ENCODE peak calls at places on chromosomes 7 and 10, in nine cellular contexts. Y is adrenal gland, G is IMR-90, O is A549, B is prostate gland, M is right lobe of liver, X is transverse colon, S is HCT116, D is sigmoid colon. J is an unnamed sample.

GRCh38 chr7:74490546-74490945 is 36.8 kb downstream of the GTF2IRD1 start:
- DNase-seq in X (no peak), D (no peak), S (no peak), G (no peak), Y (no peak), O (no peak), B (no peak), M (no peak), J (no peak)

GRCh38 chr7:38311329-38311937 is 38.0 kb upstream of the TARP start:
- DNase-seq in M (peak; percentile 53), G (no peak), S (no peak), B (no peak), X (peak; percentile 38), D (no peak), O (peak; percentile 51), Y (peak; percentile 16), J (peak; percentile 74)

GRCh38 chr7:23247602-23248335 is 1.2 kb downstream of the GPNMB start:
- DNase-seq in G (no peak), O (no peak), B (no peak), M (peak; percentile 57), D (peak; percentile 68), Y (peak; percentile 33), S (no peak), X (peak; percentile 21), J (peak; percentile 35)

GRCh38 chr7:122942059-122942458 is 53.4 kb downstream of the TAS2R16 start:
- DNase-seq in D (no peak), S (no peak), Y (no peak), X (no peak), M (no peak), G (no peak), O (no peak), B (no peak), J (no peak)

GRCh38 chr10:14583252-14583651 is 191.4 kb downstream of the FAM107B start:
- DNase-seq in D (no peak), O (no peak), B (no peak), M (no peak), X (peak; percentile 72), S (no peak), Y (no peak), G (no peak), J (peak; percentile 45)

GRCh38 chr7:3106353-3106752 is 62.7 kb upstream of the CARD11 start:
- DNase-seq in G (no peak), B (peak; percentile 67), D (no peak), O (no peak), X (no peak), S (no peak), M (no peak), Y (no peak), J (peak; percentile 65)

GRCh38 chr10:102175415-102175814 is 23.2 kb downstream of the NOLC1 start:
- DNase-seq in S (no peak), M (no peak), O (no peak), B (no peak), Y (no peak), G (peak; percentile 85), D (no peak), X (no peak), J (no peak)

GRCh38 chr10:46520381-46520780 is 36.1 kb downstream of the GPRIN2 start:
- DNase-seq in X (peak; percentile 6), G (no peak), B (no peak), M (peak; percentile 19), D (peak; percentile 63), Y (peak; percentile 6), S (no peak), O (no peak), J (no peak)

DNA sequence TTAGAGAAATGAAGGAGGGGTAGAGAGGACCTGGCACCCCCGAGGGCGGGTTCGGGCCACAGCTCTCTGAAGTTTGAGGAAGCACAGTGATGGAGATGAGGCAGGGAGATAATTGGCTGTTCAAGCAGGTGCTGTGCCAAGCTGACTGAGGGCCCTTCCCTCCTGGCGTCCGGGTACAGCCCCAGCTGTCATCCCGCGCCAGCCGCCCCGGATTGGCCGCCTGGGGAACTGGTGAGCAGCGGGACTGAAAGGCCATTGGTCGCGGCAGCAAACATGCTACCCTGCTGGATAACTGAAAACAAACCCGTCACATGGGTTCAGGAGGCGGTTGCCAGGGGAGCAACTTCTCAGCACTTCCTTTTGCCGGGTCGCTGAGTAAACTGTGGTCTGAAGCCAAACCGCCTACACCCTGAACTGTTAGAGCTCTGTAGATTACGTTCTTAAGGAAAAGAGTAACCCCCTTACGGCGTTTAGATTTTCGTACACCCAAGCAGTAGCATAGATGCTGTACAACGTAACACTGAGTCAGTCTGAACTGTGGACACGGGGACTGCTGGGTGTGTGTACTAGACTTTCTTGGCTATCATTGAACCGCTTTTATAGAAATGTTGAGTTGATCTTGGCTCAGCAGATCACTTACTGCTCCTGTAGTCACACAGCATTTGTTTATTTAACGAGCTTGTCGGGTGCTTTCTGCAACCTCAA is 1.3 kb downstream of the INSIG1 start:
- DNase-seq in M (peak; percentile 94), S (peak; percentile 73), O (peak; percentile 93), G (peak; percentile 98), D (peak; percentile 97), B (peak; percentile 95), X (peak; percentile 95), Y (peak; percentile 98), J (peak; percentile 92)
- TF ChIP-seq POLR2A in M (peak; percentile 51), S (no peak), O (no peak), G (peak; percentile 55), D (peak; percentile 26), B (peak; percentile 62), X (peak; percentile 72), Y (peak; percentile 34), J (peak; percentile 70)

DNA sequence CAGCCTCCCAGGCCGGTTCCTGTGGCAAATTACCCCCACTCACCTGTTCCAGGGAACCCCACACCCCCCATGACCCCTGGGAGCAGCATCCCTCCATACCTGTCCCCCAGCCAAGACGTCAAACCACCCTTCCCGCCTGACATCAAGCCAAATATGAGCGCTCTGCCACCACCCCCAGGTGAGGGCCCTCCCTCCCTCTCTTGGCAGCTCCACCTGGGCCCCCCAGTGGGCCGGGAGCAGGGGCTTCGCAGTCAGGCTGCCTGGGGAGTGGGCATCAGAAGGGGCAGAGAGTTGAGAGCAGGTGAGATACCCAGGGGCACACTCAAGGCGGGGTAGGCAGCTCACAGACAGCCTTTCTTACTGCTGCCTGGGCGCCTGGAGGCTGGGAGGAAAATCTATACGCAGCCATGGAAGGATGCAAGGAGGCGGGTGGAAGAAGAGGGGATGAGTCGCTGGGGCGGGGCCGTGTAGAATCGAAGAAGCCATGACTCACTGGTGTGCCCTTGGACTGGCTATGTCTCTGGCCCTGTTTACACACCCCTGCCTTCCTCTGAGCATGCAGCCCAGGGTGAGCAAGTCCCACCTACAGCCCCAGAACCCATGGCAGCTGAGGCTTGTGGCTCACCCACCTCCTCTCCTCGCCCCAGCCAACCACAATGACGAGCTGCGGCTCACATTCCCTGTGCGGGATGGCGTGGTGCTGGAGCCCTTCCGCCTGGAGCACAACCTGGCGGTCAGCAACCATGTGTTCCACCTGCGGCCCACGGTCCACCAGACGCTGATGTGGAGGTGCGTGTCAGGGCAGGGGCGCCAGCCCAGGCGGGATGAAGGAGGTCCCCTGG is 48.6 kb upstream of the PPIF start:
- DNase-seq in D (peak; percentile 86), M (no peak), X (peak; percentile 70), S (peak; percentile 53), G (peak; percentile 99), O (peak; percentile 84), Y (peak; percentile 95), B (no peak), J (no peak)
- H3K27ac ChIP-seq in D (peak overlapping the region; percentile 67), M (no peak overlapping the region), X (peak overlapping the region; percentile 29), S (peak overlapping the region; percentile 38), G (peak overlapping the region; percentile 55), O (peak overlapping the region; percentile 62), Y (peak overlapping the region; percentile 91), B (no peak overlapping the region), J (no peak overlapping the region)

GRCh38 chr10:79223001-79223345 is 124.3 kb upstream of the PPIF start:
- DNase-seq in S (no peak), B (no peak), O (no peak), D (no peak), G (no peak), X (no peak), Y (no peak), M (no peak), J (no peak)

GRCh38 chr10:79221110-79222051 is 125.9 kb upstream of the PPIF start:
- DNase-seq in X (peak; percentile 44), D (peak; percentile 95), O (no peak), Y (peak; percentile 87), B (peak; percentile 37), S (no peak), M (no peak), G (peak; percentile 95), J (peak; percentile 76)

GRCh38 chr10:79219276-79219957 is 127.9 kb upstream of the PPIF start:
- DNase-seq in G (peak; percentile 52), M (no peak), B (no peak), O (no peak), X (no peak), D (peak; percentile 88), Y (no peak), S (no peak), J (no peak)

GRCh38 chr10:79222186-79222585 is 125.1 kb upstream of the PPIF start:
- DNase-seq in S (no peak), O (no peak), M (no peak), B (no peak), D (peak; percentile 74), Y (peak; percentile 67), G (no peak), X (no peak), J (no peak)

DNA sequence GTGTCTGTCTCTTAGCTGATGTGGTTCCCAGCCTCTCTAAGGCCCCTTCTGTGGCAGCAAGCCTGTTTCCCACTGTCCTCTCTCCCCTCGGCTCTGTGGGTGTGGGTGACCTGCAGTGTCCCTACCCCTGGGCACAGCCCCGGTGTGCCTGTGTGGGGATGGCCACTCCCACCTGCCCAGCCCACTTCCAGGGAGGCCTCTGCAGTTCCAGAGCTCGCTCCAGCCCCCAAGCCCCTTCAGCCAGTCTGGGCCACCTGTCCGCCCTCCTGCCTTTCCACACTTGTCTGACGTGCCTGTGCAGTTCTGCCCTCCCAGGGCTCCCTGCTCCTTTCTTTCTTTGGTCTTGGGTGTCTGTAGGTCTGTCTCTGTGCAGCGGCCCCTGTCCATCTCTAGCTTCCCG is 127.0 kb upstream of the PPIF start:
- DNase-seq in G (no peak), M (no peak), B (no peak), S (no peak), O (no peak), D (no peak), Y (no peak), X (no peak), J (no peak)
- H3K4me3 ChIP-seq in G (no peak overlapping the region), M (no peak overlapping the region), B (no peak overlapping the region), S (no peak overlapping the region), O (no peak overlapping the region), D (no peak overlapping the region), Y (no peak overlapping the region), X (no peak overlapping the region), J (no peak overlapping the region)

DNA sequence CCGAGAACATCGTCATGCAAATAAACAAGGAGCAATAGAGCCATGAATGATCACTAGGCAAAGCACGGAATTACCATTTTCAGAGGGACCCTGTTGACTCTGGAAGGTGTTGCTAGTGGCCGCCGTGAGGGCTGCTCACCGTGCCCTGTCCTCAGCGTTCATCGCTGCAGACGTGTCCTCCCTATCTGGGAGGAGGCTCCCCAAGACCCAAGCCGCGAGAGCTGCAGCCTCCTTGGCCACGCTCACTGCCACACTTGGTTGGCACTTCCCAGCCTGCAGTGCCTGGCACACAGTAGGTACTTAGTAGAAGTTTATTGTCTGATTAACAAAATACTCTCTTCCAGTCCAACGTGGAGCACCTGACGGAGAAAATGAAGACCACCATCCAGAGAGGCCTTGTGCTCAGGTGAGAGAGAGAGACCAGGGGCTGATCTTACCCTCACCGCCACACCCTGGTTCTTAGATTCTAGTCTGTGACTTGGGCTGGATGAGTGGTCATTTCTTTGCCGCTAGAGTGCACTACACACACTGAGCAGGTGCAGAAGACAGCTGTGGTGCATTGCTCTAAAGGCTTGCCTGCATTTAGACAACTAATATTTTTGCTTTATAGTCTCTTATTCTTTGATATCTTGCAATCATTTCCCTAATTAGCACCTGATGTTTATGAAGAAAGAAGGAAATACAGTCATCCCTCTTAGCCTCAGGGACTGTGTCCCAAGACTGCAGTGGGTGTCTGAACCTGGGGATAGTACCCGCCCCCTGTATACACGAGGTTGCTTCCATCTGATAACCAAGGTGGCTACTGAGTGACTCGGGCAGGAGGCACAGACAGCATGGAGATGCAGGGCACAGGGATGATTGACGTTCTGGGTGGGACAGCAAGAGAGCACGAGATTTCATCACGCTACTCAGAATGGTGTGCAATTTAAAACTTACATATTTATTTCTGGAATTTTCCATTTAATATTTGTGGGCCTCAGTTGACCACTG is 40.3 kb downstream of the PITRM1 start:
- DNase-seq in O (no peak), M (no peak), B (no peak), G (no peak), D (no peak), X (no peak), Y (no peak), S (no peak), J (no peak)
- TF ChIP-seq POLR2A in O (no peak), M (no peak), B (no peak), G (no peak), D (no peak), X (no peak), Y (no peak), S (no peak), J (no peak)